ENCODE peak calls at places on chromosomes 11 and 22, in six cellular contexts. Q is left ventricle myocardium inferior, L is BE2C, A is AG09309, U is cardiac fibroblast, O is neural crest cell. R is an unnamed sample.

GRCh38 chr11:119148855-119149370 is at the start of gene ABCG4:
- DNase-seq in Q (peak), L (peak), A (no peak), U (peak), O (peak), R (no peak)

GRCh38 chr11:28346721-28347120 is 238.5 kb downstream of the METTL15 start:
- DNase-seq in Q (no peak), L (no peak), A (no peak), U (no peak), O (no peak), R (no peak)

GRCh38 chr11:123425367-123425766 is 4.7 kb upstream of the GRAMD1B start:
- DNase-seq in Q (no peak), L (no peak), A (no peak), U (no peak), O (no peak), R (no peak)

GRCh38 chr22:31646186-31647019 is 15.6 kb downstream of the PISD start:
- DNase-seq in Q (no peak), L (no peak), A (peak), U (peak), O (no peak), R (peak)

GRCh38 chr11:111066861-111067260 is 178.7 kb upstream of the POU2AF2 start:
- DNase-seq in Q (no peak), L (no peak), A (no peak), U (no peak), O (no peak), R (no peak)

GRCh38 chr11:27976262-27976661 is 131.7 kb downstream of the KIF18A start:
- DNase-seq in Q (no peak), L (no peak), A (peak), U (peak), O (no peak), R (peak)

GRCh38 chr11:44110231-44110679 is 14.8 kb downstream of the EXT2 start:
- DNase-seq in Q (peak), L (peak), A (no peak), U (peak), O (peak), R (no peak)

GRCh38 chr11:134614141-134614540 is 202.1 kb upstream of the B3GAT1 start:
- DNase-seq in Q (no peak), L (no peak), A (no peak), U (no peak), O (no peak), R (no peak)

GRCh38 chr22:36763576-36763975 is 12.3 kb downstream of the IFT27 start:
- DNase-seq in Q (no peak), L (peak), A (no peak), U (no peak), O (no peak), R (no peak)

GRCh38 chr22:24435861-24436351 is 8.5 kb downstream of the ADORA2A start:
- DNase-seq in Q (no peak), L (no peak), A (no peak), U (peak), O (no peak), R (no peak)

GRCh38 chr22:40411506-40411861 is 41.1 kb downstream of the SGSM3 start:
- DNase-seq in Q (no peak), L (no peak), A (no peak), U (no peak), O (no peak), R (no peak)

GRCh38 chr11:84812351-84813083 is 814.6 kb downstream of the DLG2 start:
- DNase-seq in Q (no peak), L (no peak), A (no peak), U (no peak), O (no peak), R (no peak)

GRCh38 chr22:47205081-47205491 is 442.6 kb downstream of the TBC1D22A start:
- DNase-seq in Q (no peak), L (no peak), A (no peak), U (no peak), O (no peak), R (no peak)

GRCh38 chr22:24805790-24806662 is at the start of gene SGSM1:
- DNase-seq in Q (peak), L (peak), A (no peak), U (peak), O (peak), R (no peak)

GRCh38 chr11:37786214-37786755 is 1188.2 kb upstream of the RAG2 start:
- DNase-seq in Q (no peak), L (no peak), A (no peak), U (peak), O (no peak), R (no peak)

GRCh38 chr11:12200359-12201015 is 90.1 kb downstream of the MICAL2 start:
- DNase-seq in Q (peak), L (peak), A (no peak), U (peak), O (no peak), R (peak)

GRCh38 chr22:50403701-50404101 is 60.6 kb downstream of the PPP6R2 start:
- DNase-seq in Q (peak), L (peak), A (no peak), U (peak), O (no peak), R (no peak)

GRCh38 chr22:50252081-50253045 is 1.3 kb upstream of the HDAC10 start:
- DNase-seq in Q (peak), L (peak), A (no peak), U (peak), O (peak), R (no peak)

GRCh38 chr22:22906907-22907550 is 19.4 kb downstream of the IGLL5 start:
- DNase-seq in Q (no peak), L (no peak), A (no peak), U (no peak), O (no peak), R (no peak)

GRCh38 chr11:108498816-108499408 is 728 bp upstream of the POGLUT3 start:
- DNase-seq in Q (no peak), L (no peak), A (no peak), U (no peak), O (no peak), R (no peak)

GRCh38 chr11:58912124-58912523 is 27.2 kb upstream of the GLYATL1 start:
- DNase-seq in Q (no peak), L (no peak), A (no peak), U (no peak), O (no peak), R (no peak)

GRCh38 chr11:12232819-12233601 is 122.6 kb downstream of the MICAL2 start:
- DNase-seq in Q (no peak), L (no peak), A (peak), U (peak), O (no peak), R (peak)

GRCh38 chr11:112225753-112226061 is 521 bp upstream of the PTS start:
- DNase-seq in Q (no peak), L (no peak), A (no peak), U (no peak), O (no peak), R (no peak)

GRCh38 chr11:109697140-109697843 is 275.3 kb downstream of the C11orf87 start:
- DNase-seq in Q (no peak), L (peak), A (peak), U (peak), O (peak), R (peak)

GRCh38 chr22:23037429-23038333 is 32.6 kb upstream of the GNAZ start:
- DNase-seq in Q (no peak), L (no peak), A (no peak), U (no peak), O (no peak), R (no peak)

GRCh38 chr11:20632169-20632532 is 32.7 kb downstream of the SLC6A5 start:
- DNase-seq in Q (no peak), L (no peak), A (no peak), U (no peak), O (no peak), R (no peak)

GRCh38 chr11:20638074-20638473 is 31.3 kb upstream of the NELL1 start:
- DNase-seq in Q (no peak), L (no peak), A (no peak), U (no peak), O (no peak), R (no peak)

GRCh38 chr11:20634781-20635180 is 34.6 kb upstream of the NELL1 start:
- DNase-seq in Q (no peak), L (no peak), A (no peak), U (no peak), O (no peak), R (no peak)

GRCh38 chr11:20631525-20632168 is 32.2 kb downstream of the SLC6A5 start:
- DNase-seq in Q (no peak), L (no peak), A (no peak), U (no peak), O (no peak), R (no peak)

DNA sequence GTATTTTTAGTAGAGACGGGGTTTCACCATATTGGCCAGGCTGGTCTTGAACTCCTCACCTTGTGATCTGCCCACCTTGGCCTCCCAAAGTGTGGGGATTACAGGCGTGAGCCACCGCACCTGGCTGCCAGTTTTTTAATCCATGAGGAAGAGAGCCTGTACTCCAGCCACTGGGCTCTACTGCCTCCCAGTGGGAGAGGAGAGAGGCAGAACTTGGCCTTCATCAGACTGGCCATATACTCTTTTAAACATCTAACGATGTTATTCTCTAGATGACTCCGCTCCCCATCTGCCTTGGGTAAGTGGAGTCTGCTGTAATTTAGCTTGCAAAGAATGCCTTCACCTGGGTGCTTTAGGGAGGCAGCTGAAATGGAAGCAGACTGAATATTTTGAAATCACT is 34.6 kb downstream of the SLC6A5 start:
- DNase-seq in Q (no peak), L (no peak), A (no peak), U (no peak), O (no peak), R (no peak)
- TF ChIP-seq CTCF in Q (peak), L (peak), A (no peak), U (peak), O (peak), R (no peak)

GRCh38 chr11:73989156-73989555 is 6.5 kb upstream of the UCP2 start:
- DNase-seq in Q (no peak), L (no peak), A (no peak), U (peak), O (no peak), R (no peak)
- TF ChIP-seq CTCF in Q (peak), L (no peak), A (peak), U (no peak), O (no peak), R (peak)

DNA sequence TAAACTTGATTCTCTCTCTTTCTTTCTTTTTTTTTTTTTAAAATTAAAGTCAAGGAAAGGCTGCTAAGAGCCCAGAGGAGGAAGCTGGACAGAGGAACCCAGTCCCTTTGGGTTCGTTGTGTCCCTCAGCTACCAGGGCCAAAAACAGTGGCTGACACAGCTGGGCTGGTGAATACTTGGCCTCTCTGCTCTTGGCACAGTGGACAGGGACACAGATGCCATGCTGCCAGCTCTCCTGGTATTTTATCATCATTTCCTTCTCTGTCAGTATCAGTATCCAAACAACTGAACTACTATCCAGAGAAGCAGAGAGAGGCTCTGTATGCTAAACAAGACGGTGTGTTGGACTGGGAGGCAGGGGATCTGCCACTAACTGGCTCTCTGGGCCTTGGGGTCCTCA is 123.7 kb upstream of the CCDC90B start:
- DNase-seq in Q (no peak), L (no peak), A (no peak), U (no peak), O (no peak), R (no peak)
- TF ChIP-seq CTCF in Q (no peak), L (no peak), A (no peak), U (no peak), O (no peak), R (no peak)

GRCh38 chr11:69102732-69103615 is 52.8 kb upstream of the SMIM38 start:
- DNase-seq in Q (no peak), L (peak), A (no peak), U (no peak), O (no peak), R (no peak)
- TF ChIP-seq CTCF in Q (peak), L (peak), A (peak), U (no peak), O (no peak), R (no peak)

GRCh38 chr11:85953491-85954143 is 98.4 kb downstream of the CCDC83 start:
- DNase-seq in Q (no peak), L (no peak), A (peak), U (peak), O (no peak), R (no peak)
- TF ChIP-seq CTCF in Q (no peak), L (no peak), A (no peak), U (no peak), O (no peak), R (no peak)

GRCh38 chr11:62148271-62148980 is 24.6 kb downstream of the INCENP start:
- DNase-seq in Q (no peak), L (no peak), A (no peak), U (no peak), O (no peak), R (no peak)

GRCh38 chr11:62145261-62145871 is 21.6 kb downstream of the INCENP start:
- DNase-seq in Q (no peak), L (no peak), A (no peak), U (no peak), O (no peak), R (no peak)

GRCh38 chr11:62146476-62147200 is 22.8 kb downstream of the INCENP start:
- DNase-seq in Q (no peak), L (no peak), A (no peak), U (no peak), O (no peak), R (no peak)

GRCh38 chr11:62149986-62150886 is 26.4 kb downstream of the INCENP start:
- DNase-seq in Q (no peak), L (no peak), A (no peak), U (no peak), O (no peak), R (no peak)

GRCh38 chr11:62147545-62147944 is 23.7 kb downstream of the INCENP start:
- DNase-seq in Q (no peak), L (no peak), A (no peak), U (no peak), O (no peak), R (no peak)
- TF ChIP-seq CTCF in Q (no peak), L (no peak), A (no peak), U (no peak), O (no peak), R (no peak)

DNA sequence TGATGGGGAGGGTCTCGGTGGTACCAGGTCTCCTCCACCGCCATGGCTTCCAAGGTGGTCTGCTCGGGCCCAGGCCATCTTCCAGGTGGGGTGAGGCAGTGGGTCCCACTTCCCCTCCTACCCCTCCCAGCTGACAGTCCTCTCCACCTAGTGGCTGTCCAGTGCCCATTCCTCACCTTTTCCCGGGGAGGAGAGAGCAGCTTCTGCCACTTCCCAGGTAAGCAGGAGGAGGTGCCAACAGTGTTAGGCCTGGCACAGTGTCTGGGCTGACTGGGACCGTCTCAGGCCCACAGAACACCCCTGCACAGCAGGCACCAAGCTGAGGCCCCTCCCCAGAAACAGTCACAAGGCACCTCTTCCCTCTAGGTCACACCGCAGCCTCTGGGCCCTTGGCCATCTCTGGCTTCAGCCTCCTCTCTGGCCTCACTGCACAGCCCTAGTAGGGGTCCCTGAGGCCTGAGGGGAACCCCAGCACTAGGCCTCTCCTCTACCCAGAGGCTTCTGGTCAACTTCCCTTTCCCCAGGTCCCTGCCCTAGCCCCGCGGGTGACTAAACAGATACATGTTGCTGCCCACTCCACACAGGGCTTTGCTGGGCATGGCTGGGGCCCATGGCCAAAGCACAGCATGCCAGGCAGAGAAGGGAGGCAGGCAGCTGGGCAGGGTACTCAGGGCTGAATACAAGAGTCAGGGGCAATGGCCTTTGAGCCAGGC is 2.3 kb upstream of the ANKRD13D start:
- DNase-seq in Q (peak), L (no peak), A (no peak), U (no peak), O (no peak), R (no peak)
- TF ChIP-seq CTCF in Q (no peak), L (no peak), A (no peak), U (no peak), O (no peak), R (no peak)

GRCh38 chr22:29308148-29308790 is 1.8 kb downstream of the GAS2L1 start:
- DNase-seq in Q (no peak), L (no peak), A (no peak), U (no peak), O (no peak), R (no peak)

GRCh38 chr22:29307658-29308147 is 1.3 kb downstream of the GAS2L1 start:
- DNase-seq in Q (no peak), L (no peak), A (no peak), U (no peak), O (no peak), R (no peak)

GRCh38 chr22:29305836-29306174 is 645 bp upstream of the GAS2L1 start:
- DNase-seq in Q (no peak), L (no peak), A (no peak), U (no peak), O (no peak), R (no peak)

GRCh38 chr22:29306175-29306829 is at the start of gene GAS2L1:
- DNase-seq in Q (peak), L (peak), A (peak), U (peak), O (peak), R (peak)

GRCh38 chr22:29306830-29307657 is 594 bp downstream of the GAS2L1 start:
- DNase-seq in Q (peak), L (peak), A (peak), U (peak), O (peak), R (no peak)
- TF ChIP-seq CTCF in Q (no peak), L (no peak), A (no peak), U (no peak), O (peak), R (no peak)

GRCh38 chr11:3043315-3043871 is 13.8 kb downstream of the CARS1 start:
- DNase-seq in Q (peak), L (no peak), A (no peak), U (peak), O (no peak), R (no peak)
- TF ChIP-seq CTCF in Q (no peak), L (no peak), A (no peak), U (no peak), O (no peak), R (no peak)

GRCh38 chr11:63672934-63673539 is 1.9 kb upstream of the ATL3 start:
- DNase-seq in Q (no peak), L (no peak), A (no peak), U (no peak), O (no peak), R (no peak)

GRCh38 chr11:63670077-63670737 is 969 bp downstream of the ATL3 start:
- DNase-seq in Q (no peak), L (no peak), A (no peak), U (peak), O (no peak), R (no peak)

GRCh38 chr11:63671322-63672155 is at the start of gene ATL3:
- DNase-seq in Q (peak), L (peak), A (no peak), U (peak), O (peak), R (peak)

GRCh38 chr11:63672156-63672463 is 934 bp upstream of the ATL3 start:
- DNase-seq in Q (no peak), L (no peak), A (no peak), U (no peak), O (no peak), R (no peak)

DNA sequence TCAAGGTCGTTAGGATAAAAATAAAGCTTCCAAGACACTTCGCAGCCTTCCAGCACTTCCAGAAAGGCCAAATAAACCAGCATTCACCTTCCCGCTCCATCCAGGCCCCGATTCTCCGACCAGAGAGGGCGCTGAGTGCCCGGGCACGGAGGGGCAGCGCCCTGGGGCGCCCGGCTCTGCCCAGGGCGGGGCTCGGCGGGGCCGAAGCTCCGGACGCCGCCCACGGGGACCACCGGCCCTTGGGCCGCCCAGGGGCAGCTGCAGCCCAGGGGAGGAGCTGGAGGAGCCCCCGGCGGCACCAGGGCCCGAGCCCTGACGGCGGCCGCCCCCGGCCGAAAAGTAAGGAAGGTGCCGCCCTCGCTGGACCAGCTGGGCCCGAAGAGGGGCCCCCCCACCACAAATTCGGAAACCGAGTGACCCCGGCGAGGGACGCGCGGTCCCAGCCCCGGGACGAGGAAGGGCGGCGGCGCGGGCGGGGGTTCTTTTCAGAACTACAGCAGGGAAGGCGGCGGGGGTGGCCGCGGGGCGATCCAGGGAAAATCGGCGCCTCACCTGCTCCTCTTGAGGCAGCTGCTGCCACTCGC is 346 bp downstream of the ATL3 start:
- DNase-seq in Q (peak), L (peak), A (no peak), U (peak), O (no peak), R (no peak)
- TF ChIP-seq CTCF in Q (peak), L (peak), A (peak), U (peak), O (no peak), R (peak)

R was measured in AG09319.